ENCODE peak calls at places on chromosomes 7 and 10, in seven cellular contexts. One of them, this sample, is unnamed.

GRCh38 chr10:93299195-93299594 is 182.9 kb downstream of the MYOF start:
- DNase-seq in ovary: no peak
- DNase-seq in PC-3: no peak
- DNase-seq in transverse colon: no peak
- DNase-seq in fibroblast of lung: no peak
- DNase-seq in ascending aorta: no peak
- DNase-seq in hepatocyte: no peak
- DNase-seq in this sample: no peak

GRCh38 chr7:155258233-155258575 is 39.5 kb upstream of the INSIG1 start:
- DNase-seq in ovary: no peak
- DNase-seq in transverse colon: no peak
- DNase-seq in hepatocyte: no peak
- DNase-seq in ascending aorta: peak; percentile 82
- DNase-seq in PC-3: peak; percentile 68
- DNase-seq in fibroblast of lung: peak; percentile 90
- DNase-seq in this sample: peak; percentile 9

GRCh38 chr7:44097064-44097932 is 6.8 kb upstream of the AEBP1 start:
- DNase-seq in ovary: no peak
- DNase-seq in PC-3: no peak
- DNase-seq in transverse colon: peak; percentile 26
- DNase-seq in fibroblast of lung: no peak
- DNase-seq in ascending aorta: no peak
- DNase-seq in hepatocyte: no peak
- DNase-seq in this sample: peak; percentile 13

GRCh38 chr7:40824461-40824860 is 689.7 kb downstream of the SUGCT start:
- DNase-seq in ovary: no peak
- DNase-seq in hepatocyte: no peak
- DNase-seq in transverse colon: no peak
- DNase-seq in fibroblast of lung: no peak
- DNase-seq in PC-3: peak; percentile 67
- DNase-seq in ascending aorta: no peak
- DNase-seq in this sample: no peak

GRCh38 chr10:33716461-33717267 is 382.2 kb upstream of the NRP1 start:
- DNase-seq in PC-3: no peak
- DNase-seq in ovary: no peak
- DNase-seq in ascending aorta: no peak
- DNase-seq in fibroblast of lung: no peak
- DNase-seq in transverse colon: no peak
- DNase-seq in hepatocyte: no peak
- DNase-seq in this sample: no peak

GRCh38 chr10:64977912-64978311 is 1456.7 kb downstream of the REEP3 start:
- DNase-seq in ascending aorta: no peak
- DNase-seq in fibroblast of lung: peak; percentile 1
- DNase-seq in hepatocyte: no peak
- DNase-seq in PC-3: peak; percentile 58
- DNase-seq in ovary: no peak
- DNase-seq in transverse colon: no peak
- DNase-seq in this sample: no peak

GRCh38 chr10:77741746-77742145 is 104.1 kb upstream of the KCNMA1 start:
- DNase-seq in PC-3: no peak
- DNase-seq in fibroblast of lung: peak; percentile 33
- DNase-seq in transverse colon: no peak
- DNase-seq in ascending aorta: no peak
- DNase-seq in hepatocyte: no peak
- DNase-seq in ovary: no peak
- DNase-seq in this sample: no peak

GRCh38 chr7:117645456-117646181 is 165.8 kb downstream of the CFTR start:
- DNase-seq in hepatocyte: no peak
- DNase-seq in PC-3: peak; percentile 43
- DNase-seq in ascending aorta: no peak
- DNase-seq in ovary: no peak
- DNase-seq in fibroblast of lung: peak; percentile 55
- DNase-seq in transverse colon: no peak
- DNase-seq in this sample: no peak

GRCh38 chr10:24617771-24618396 is 105.8 kb downstream of the ARHGAP21 start:
- DNase-seq in PC-3: peak; percentile 51
- DNase-seq in ovary: peak; percentile 36
- DNase-seq in hepatocyte: peak; percentile 52
- DNase-seq in fibroblast of lung: peak; percentile 54
- DNase-seq in ascending aorta: peak; percentile 67
- DNase-seq in transverse colon: peak; percentile 66
- DNase-seq in this sample: no peak

GRCh38 chr7:123966936-123967335 is 41.9 kb downstream of the SPAM1 start:
- DNase-seq in ascending aorta: no peak
- DNase-seq in transverse colon: no peak
- DNase-seq in hepatocyte: peak; percentile 20
- DNase-seq in PC-3: no peak
- DNase-seq in fibroblast of lung: peak; percentile 31
- DNase-seq in ovary: no peak
- DNase-seq in this sample: no peak

GRCh38 chr10:128046156-128046933 is 79.9 kb downstream of the MKI67 start:
- DNase-seq in transverse colon: no peak
- DNase-seq in fibroblast of lung: no peak
- DNase-seq in ascending aorta: no peak
- DNase-seq in hepatocyte: no peak
- DNase-seq in PC-3: no peak
- DNase-seq in ovary: no peak
- DNase-seq in this sample: no peak

GRCh38 chr7:103131225-103131624 is 17.7 kb downstream of the NAPEPLD start:
- DNase-seq in transverse colon: no peak
- DNase-seq in ovary: no peak
- DNase-seq in fibroblast of lung: no peak
- DNase-seq in ascending aorta: no peak
- DNase-seq in hepatocyte: no peak
- DNase-seq in PC-3: peak; percentile 52
- DNase-seq in this sample: no peak

GRCh38 chr10:63055705-63056104 is 77.4 kb upstream of the NRBF2 start:
- DNase-seq in transverse colon: no peak
- DNase-seq in ascending aorta: no peak
- DNase-seq in ovary: no peak
- DNase-seq in hepatocyte: no peak
- DNase-seq in PC-3: peak; percentile 51
- DNase-seq in fibroblast of lung: no peak
- DNase-seq in this sample: no peak

GRCh38 chr7:123154231-123154860 is 45.4 kb downstream of the SLC13A1 start:
- DNase-seq in ascending aorta: peak; percentile 77
- DNase-seq in transverse colon: peak; percentile 80
- DNase-seq in ovary: peak; percentile 46
- DNase-seq in fibroblast of lung: peak; percentile 81
- DNase-seq in PC-3: peak; percentile 86
- DNase-seq in hepatocyte: peak; percentile 89
- DNase-seq in this sample: peak; percentile 91

DNA sequence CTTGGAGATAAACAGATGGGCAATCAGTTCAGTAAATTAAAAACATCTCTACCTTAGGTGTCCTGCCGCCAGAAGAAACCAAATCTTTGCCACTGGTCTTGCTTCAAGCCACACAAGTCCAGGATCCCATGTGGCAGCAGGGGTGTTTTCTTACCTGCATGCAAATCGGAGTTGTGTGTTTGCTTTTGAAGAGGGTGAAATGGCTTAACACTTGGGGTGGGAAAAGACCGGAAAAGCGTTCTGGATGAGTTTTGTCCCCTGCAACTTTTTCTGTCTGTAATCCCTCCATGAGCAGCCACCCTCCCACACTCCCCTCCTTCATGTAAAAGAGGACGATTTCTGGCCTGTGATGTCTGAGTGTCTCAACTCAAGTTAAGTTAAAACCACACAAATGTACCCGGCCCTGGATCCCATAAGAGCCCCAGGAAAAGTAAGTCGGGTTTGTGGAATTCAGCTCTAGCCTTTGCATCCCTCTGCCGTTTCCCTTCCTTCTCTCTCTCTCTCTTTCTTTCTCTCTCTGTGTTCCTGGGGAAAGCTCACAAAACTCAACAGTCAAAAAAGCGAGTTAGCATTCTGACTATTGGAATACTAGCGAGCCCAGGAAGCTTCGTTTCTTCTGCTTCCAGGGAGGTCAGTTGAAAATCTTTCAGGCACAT is 178.5 kb downstream of the TCF7L2 start:
- DNase-seq in fibroblast of lung: no peak
- DNase-seq in ascending aorta: no peak
- DNase-seq in hepatocyte: no peak
- DNase-seq in ovary: no peak
- DNase-seq in PC-3: no peak
- DNase-seq in transverse colon: no peak
- DNase-seq in this sample: no peak
- H3K4me3 ChIP-seq in fibroblast of lung: no peak overlapping the region
- H3K4me3 ChIP-seq in ascending aorta: no peak overlapping the region
- H3K4me3 ChIP-seq in hepatocyte: no peak overlapping the region
- H3K4me3 ChIP-seq in ovary: no peak overlapping the region
- H3K4me3 ChIP-seq in PC-3: no peak overlapping the region
- H3K4me3 ChIP-seq in transverse colon: no peak overlapping the region
- H3K4me3 ChIP-seq in this sample: no peak overlapping the region

DNA sequence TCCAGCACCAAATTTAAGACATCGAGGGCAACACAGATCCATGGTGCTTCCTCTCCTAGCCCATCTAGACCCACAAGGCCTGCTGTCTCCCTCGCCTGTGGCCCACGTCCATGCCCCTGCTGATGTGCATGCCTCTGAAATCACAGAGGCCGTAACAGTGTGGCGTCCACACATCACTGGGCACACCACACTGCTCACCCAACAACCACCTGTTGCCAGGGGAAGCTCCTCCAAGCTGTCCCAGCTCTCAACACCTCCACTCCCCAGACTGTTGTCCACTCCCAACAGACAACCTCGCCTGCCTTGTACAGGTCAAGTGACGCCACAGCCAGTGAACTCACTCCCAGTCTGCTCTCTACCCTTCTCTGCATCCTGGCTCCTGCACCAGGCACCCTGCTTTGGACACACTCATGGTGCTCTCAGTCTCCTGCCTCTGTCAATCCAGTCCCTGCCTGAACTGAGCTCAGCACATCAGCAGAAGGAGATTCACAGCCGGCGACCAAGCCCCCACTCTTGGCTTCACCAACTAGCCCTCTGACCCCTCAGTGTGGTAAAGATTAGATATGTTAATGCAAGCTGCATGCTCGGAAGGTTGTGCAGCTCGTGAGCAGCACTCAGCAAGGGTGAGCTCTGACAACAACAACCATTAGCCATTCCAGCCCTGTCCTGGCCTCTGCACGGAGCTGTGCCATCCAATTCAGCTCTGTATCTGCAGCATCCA is 197.0 kb downstream of the TNS3 start:
- DNase-seq in fibroblast of lung: no peak
- DNase-seq in ovary: no peak
- DNase-seq in PC-3: no peak
- DNase-seq in hepatocyte: no peak
- DNase-seq in transverse colon: no peak
- DNase-seq in ascending aorta: no peak
- DNase-seq in this sample: no peak
- H3K4me1 ChIP-seq in fibroblast of lung: peaks cover 7% of the 10 kb centered on the region
- H3K4me1 ChIP-seq in ovary: peaks cover 12% of the 10 kb centered on the region
- H3K4me1 ChIP-seq in PC-3: peaks cover 19% of the 10 kb centered on the region
- H3K4me1 ChIP-seq in hepatocyte: peaks cover 55% of the 10 kb centered on the region
- H3K4me1 ChIP-seq in transverse colon: peaks cover 16% of the 10 kb centered on the region
- H3K4me1 ChIP-seq in ascending aorta: peaks cover 8% of the 10 kb centered on the region
- H3K4me1 ChIP-seq in this sample: peaks cover 17% of the 10 kb centered on the region

GRCh38 chr10:5913736-5914135 is 23.7 kb downstream of the FBH1 start:
- DNase-seq in ovary: no peak
- DNase-seq in ascending aorta: no peak
- DNase-seq in fibroblast of lung: no peak
- DNase-seq in hepatocyte: no peak
- DNase-seq in PC-3: no peak
- DNase-seq in transverse colon: no peak
- DNase-seq in this sample: no peak

GRCh38 chr10:5917305-5917704 is 27.3 kb downstream of the FBH1 start:
- DNase-seq in transverse colon: no peak
- DNase-seq in PC-3: no peak
- DNase-seq in fibroblast of lung: no peak
- DNase-seq in ascending aorta: no peak
- DNase-seq in hepatocyte: no peak
- DNase-seq in ovary: no peak
- DNase-seq in this sample: no peak

GRCh38 chr10:5911670-5912069 is 21.6 kb downstream of the FBH1 start:
- DNase-seq in ovary: no peak
- DNase-seq in transverse colon: no peak
- DNase-seq in ascending aorta: no peak
- DNase-seq in PC-3: no peak
- DNase-seq in hepatocyte: no peak
- DNase-seq in fibroblast of lung: no peak
- DNase-seq in this sample: no peak

GRCh38 chr10:5919568-5919967 is 29.5 kb downstream of the FBH1 start:
- DNase-seq in transverse colon: no peak
- DNase-seq in hepatocyte: no peak
- DNase-seq in PC-3: no peak
- DNase-seq in fibroblast of lung: no peak
- DNase-seq in ascending aorta: no peak
- DNase-seq in ovary: no peak
- DNase-seq in this sample: no peak

DNA sequence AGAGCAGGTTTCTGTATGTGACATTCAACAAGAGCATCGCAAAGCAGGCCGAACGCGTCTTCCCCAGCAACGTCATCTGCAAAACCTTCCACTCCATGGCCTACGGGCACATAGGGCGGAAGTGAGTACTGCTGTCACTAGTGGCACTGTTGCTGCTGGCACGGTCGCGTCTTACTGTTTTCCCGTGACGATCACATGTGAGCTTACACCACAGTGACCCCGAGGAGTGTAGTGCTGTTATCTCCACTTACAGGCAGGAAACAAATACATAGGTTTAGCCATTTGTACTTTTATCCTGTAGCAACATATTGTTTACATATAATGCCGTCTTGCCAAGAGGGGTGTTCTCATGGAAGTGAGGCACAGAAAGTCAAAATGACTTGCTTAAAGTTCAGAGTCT is 25.4 kb downstream of the FBH1 start:
- DNase-seq in ovary: no peak
- DNase-seq in fibroblast of lung: no peak
- DNase-seq in ascending aorta: no peak
- DNase-seq in transverse colon: no peak
- DNase-seq in hepatocyte: no peak
- DNase-seq in PC-3: no peak
- DNase-seq in this sample: no peak
- H3K36me3 ChIP-seq in ovary: no peaks in the 10 kb centered on the region
- H3K36me3 ChIP-seq in fibroblast of lung: peaks cover 35% of the 10 kb centered on the region
- H3K36me3 ChIP-seq in ascending aorta: peaks cover 95% of the 10 kb centered on the region
- H3K36me3 ChIP-seq in transverse colon: no peaks in the 10 kb centered on the region
- H3K36me3 ChIP-seq in hepatocyte: no peaks in the 10 kb centered on the region
- H3K36me3 ChIP-seq in PC-3: no peaks in the 10 kb centered on the region
- H3K36me3 ChIP-seq in this sample: peaks cover 5% of the 10 kb centered on the region

GRCh38 chr10:101136007-101136707 is 5.1 kb downstream of the TLX1 start:
- DNase-seq in transverse colon: no peak
- DNase-seq in ovary: no peak
- DNase-seq in fibroblast of lung: no peak
- DNase-seq in ascending aorta: no peak
- DNase-seq in PC-3: peak; percentile 15
- DNase-seq in hepatocyte: no peak
- DNase-seq in this sample: no peak

GRCh38 chr10:101133489-101134298 is 2.6 kb downstream of the TLX1 start:
- DNase-seq in ascending aorta: no peak
- DNase-seq in ovary: no peak
- DNase-seq in hepatocyte: no peak
- DNase-seq in transverse colon: no peak
- DNase-seq in PC-3: no peak
- DNase-seq in fibroblast of lung: no peak
- DNase-seq in this sample: no peak

GRCh38 chr10:101134299-101135127 is 3.4 kb downstream of the TLX1 start:
- DNase-seq in ascending aorta: no peak
- DNase-seq in ovary: no peak
- DNase-seq in fibroblast of lung: no peak
- DNase-seq in hepatocyte: no peak
- DNase-seq in PC-3: no peak
- DNase-seq in transverse colon: no peak
- DNase-seq in this sample: no peak

GRCh38 chr10:101136708-101137121 is 5.6 kb downstream of the TLX1 start:
- DNase-seq in transverse colon: no peak
- DNase-seq in ovary: no peak
- DNase-seq in ascending aorta: no peak
- DNase-seq in hepatocyte: no peak
- DNase-seq in fibroblast of lung: no peak
- DNase-seq in PC-3: no peak
- DNase-seq in this sample: no peak

GRCh38 chr10:101135151-101136006 is 4.3 kb downstream of the TLX1 start:
- DNase-seq in PC-3: no peak
- DNase-seq in ovary: no peak
- DNase-seq in ascending aorta: no peak
- DNase-seq in fibroblast of lung: no peak
- DNase-seq in transverse colon: no peak
- DNase-seq in hepatocyte: no peak
- DNase-seq in this sample: no peak
- H3K4me3 ChIP-seq in PC-3: no peak overlapping the region
- H3K4me3 ChIP-seq in ovary: no peak overlapping the region
- H3K4me3 ChIP-seq in ascending aorta: peak overlapping the region; percentile 9
- H3K4me3 ChIP-seq in fibroblast of lung: no peak overlapping the region
- H3K4me3 ChIP-seq in transverse colon: no peak overlapping the region
- H3K4me3 ChIP-seq in hepatocyte: no peak overlapping the region
- H3K4me3 ChIP-seq in this sample: no peak overlapping the region